ENCODE peak calls at places on chromosomes 3 and 15, in five cellular contexts. S, M, E, Z and N are unnamed samples.

GRCh38 chr3:70833510-70833835 is 521.0 kb upstream of the MDFIC2 start:
- DNase-seq in S (no peak), M (no peak), E (no peak), Z (no peak), N (no peak)

GRCh38 chr3:153633407-153633806 is 471.4 kb downstream of the RAP2B start:
- DNase-seq in S (no peak), M (no peak), E (no peak), Z (no peak), N (no peak)

GRCh38 chr15:70526221-70526973 is 237.0 kb downstream of the UACA start:
- DNase-seq in S (peak; percentile 56), M (no peak), E (peak; percentile 77), Z (no peak), N (no peak)

GRCh38 chr3:132038198-132038825 is 3.5 kb upstream of the CPNE4 start:
- DNase-seq in S (peak; percentile 20), M (peak; percentile 10), E (peak; percentile 52), Z (no peak), N (no peak)

GRCh38 chr3:194380300-194380699 is 10.8 kb upstream of the LRRC15 start:
- DNase-seq in S (no peak), M (no peak), E (no peak), Z (no peak), N (no peak)

GRCh38 chr3:101122678-101123077 is 129.5 kb upstream of the ABI3BP start:
- DNase-seq in S (no peak), M (no peak), E (no peak), Z (no peak), N (no peak)

GRCh38 chr3:79361748-79362378 is 405.9 kb downstream of the ROBO1 start:
- DNase-seq in S (peak; percentile 26), M (peak; percentile 31), E (peak; percentile 36), Z (no peak), N (no peak)

GRCh38 chr3:76122007-76122406 is 336.7 kb upstream of the ZNF717 start:
- DNase-seq in S (no peak), M (no peak), E (no peak), Z (no peak), N (no peak)

GRCh38 chr3:165669502-165669901 is 167.7 kb downstream of the BCHE start:
- DNase-seq in S (no peak), M (no peak), E (no peak), Z (no peak), N (no peak)

GRCh38 chr3:152508705-152509104 is 240.0 kb downstream of the MBNL1 start:
- DNase-seq in S (no peak), M (peak; percentile 7), E (no peak), Z (no peak), N (peak; percentile 40)

GRCh38 chr15:74144153-74144775 is 13.9 kb downstream of the ISLR2 start:
- DNase-seq in S (peak; percentile 39), M (peak; percentile 23), E (no peak), Z (no peak), N (peak; percentile 49)

GRCh38 chr3:68306571-68306970 is 625.8 kb downstream of the TAFA4 start:
- DNase-seq in S (peak; percentile 22), M (peak; percentile 17), E (no peak), Z (no peak), N (peak; percentile 12)

GRCh38 chr15:68584704-68585573 is 6.1 kb downstream of the CORO2B start:
- DNase-seq in S (no peak), M (no peak), E (no peak), Z (no peak), N (no peak)

GRCh38 chr15:73722425-73722824 is 30.7 kb downstream of the INSYN1 start:
- DNase-seq in S (no peak), M (no peak), E (no peak), Z (no peak), N (no peak)

GRCh38 chr3:141278196-141279073 is 46.8 kb downstream of the PXYLP1 start:
- DNase-seq in S (no peak), M (no peak), E (no peak), Z (no peak), N (no peak)

GRCh38 chr3:71202848-71203390 is 380.6 kb downstream of the FOXP1 start:
- DNase-seq in S (no peak), M (no peak), E (no peak), Z (no peak), N (no peak)

GRCh38 chr3:33879540-33879939 is 81.1 kb downstream of the PDCD6IP start:
- DNase-seq in S (no peak), M (no peak), E (no peak), Z (no peak), N (no peak)

GRCh38 chr3:1092771-1093170 is at the start of gene CNTN6:
- DNase-seq in S (no peak), M (no peak), E (peak; percentile 25), Z (no peak), N (no peak)

GRCh38 chr15:98792117-98792516 is 143.8 kb downstream of the IGF1R start:
- DNase-seq in S (no peak), M (no peak), E (no peak), Z (no peak), N (no peak)

GRCh38 chr3:59270921-59271320 is 221.1 kb upstream of the CFAP20DC start:
- DNase-seq in S (no peak), M (no peak), E (no peak), Z (no peak), N (no peak)

GRCh38 chr3:136255672-136256406 is 5.7 kb downstream of the PCCB start:
- DNase-seq in S (no peak), M (peak; percentile 97), E (no peak), Z (no peak), N (no peak)

GRCh38 chr3:9402410-9403228 is 5.2 kb downstream of the SETD5 start:
- DNase-seq in S (peak; percentile 48), M (peak; percentile 88), E (peak; percentile 44), Z (no peak), N (peak; percentile 84)

GRCh38 chr15:80105193-80105984 is 45.9 kb downstream of the ZFAND6 start:
- DNase-seq in S (no peak), M (no peak), E (no peak), Z (no peak), N (no peak)

GRCh38 chr3:189186093-189186492 is 14.3 kb downstream of the TPRG1 start:
- DNase-seq in S (no peak), M (no peak), E (no peak), Z (no peak), N (no peak)

GRCh38 chr3:146476094-146476740 is 6.9 kb upstream of the PLSCR2 start:
- DNase-seq in S (no peak), M (no peak), E (no peak), Z (no peak), N (no peak)

DNA sequence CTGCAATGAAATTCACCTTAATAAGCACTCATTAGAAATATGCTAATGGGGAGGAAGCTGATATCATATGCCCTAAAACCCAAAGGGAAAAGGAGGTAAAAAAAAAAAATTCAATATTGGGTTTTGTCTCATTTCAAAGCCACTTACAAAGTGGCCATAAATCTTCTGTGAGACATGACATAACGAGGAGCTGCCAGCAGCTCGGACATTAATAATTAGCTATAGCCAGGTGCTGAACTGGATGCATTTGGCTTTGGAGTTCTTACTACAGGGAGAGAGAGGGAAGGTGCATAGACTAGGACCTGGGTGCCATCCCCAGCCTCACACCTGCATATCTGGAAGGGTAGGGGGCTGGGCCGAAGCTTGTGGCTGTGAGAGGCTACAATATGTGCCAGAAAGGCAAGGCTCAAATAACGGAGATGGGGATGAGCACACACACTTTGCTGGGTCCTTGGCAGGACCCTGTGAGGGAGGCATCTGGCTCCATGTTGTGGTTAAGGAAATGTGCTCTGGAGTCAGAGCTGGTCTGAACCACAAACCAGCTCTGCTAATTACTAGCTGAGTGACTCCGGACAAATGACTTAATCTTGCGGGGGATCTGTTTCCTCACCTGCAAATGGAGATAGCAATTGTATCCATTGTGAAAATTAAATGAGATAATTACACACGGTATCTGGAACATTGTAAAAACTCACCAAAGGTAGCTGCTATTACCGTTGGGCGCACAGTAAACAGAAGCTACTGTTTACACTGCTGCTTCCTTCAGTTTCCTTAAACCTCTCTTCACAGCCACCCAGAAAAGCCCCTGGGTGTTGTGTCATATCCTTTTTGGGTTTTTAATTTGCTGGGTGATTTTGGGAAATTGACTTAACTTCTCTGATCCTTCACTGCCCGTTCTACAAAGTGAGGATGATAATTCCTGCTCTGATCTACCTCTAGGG is 108.0 kb downstream of the MEGF11 start:
- DNase-seq in S (no peak), M (no peak), E (peak; percentile 48), Z (no peak), N (no peak)
- TF ChIP-seq FOXM1 in S (no peak), M (no peak), E (no peak), Z (no peak), N (no peak)

GRCh38 chr15:92621972-92622533 is 33.5 kb downstream of the FAM174B start:
- DNase-seq in S (no peak), M (no peak), E (no peak), Z (no peak), N (no peak)

GRCh38 chr15:92627014-92627413 is 28.6 kb downstream of the FAM174B start:
- DNase-seq in S (no peak), M (no peak), E (no peak), Z (no peak), N (no peak)

GRCh38 chr15:92624401-92624991 is 31.1 kb downstream of the FAM174B start:
- DNase-seq in S (no peak), M (no peak), E (no peak), Z (no peak), N (no peak)

GRCh38 chr15:92623435-92623834 is 32.1 kb downstream of the FAM174B start:
- DNase-seq in S (no peak), M (no peak), E (no peak), Z (no peak), N (no peak)

GRCh38 chr15:92625297-92625980 is 30.1 kb downstream of the FAM174B start:
- DNase-seq in S (no peak), M (no peak), E (no peak), Z (peak; percentile 93), N (no peak)
- TF ChIP-seq FOXM1 in S (no peak), M (no peak), E (no peak), Z (peak; percentile 82), N (no peak)

GRCh38 chr3:110307065-110307809 is 764.4 kb upstream of the NECTIN3 start:
- DNase-seq in S (no peak), M (no peak), E (no peak), Z (no peak), N (no peak)
- TF ChIP-seq FOXM1 in S (no peak), M (no peak), E (no peak), Z (no peak), N (no peak)

DNA sequence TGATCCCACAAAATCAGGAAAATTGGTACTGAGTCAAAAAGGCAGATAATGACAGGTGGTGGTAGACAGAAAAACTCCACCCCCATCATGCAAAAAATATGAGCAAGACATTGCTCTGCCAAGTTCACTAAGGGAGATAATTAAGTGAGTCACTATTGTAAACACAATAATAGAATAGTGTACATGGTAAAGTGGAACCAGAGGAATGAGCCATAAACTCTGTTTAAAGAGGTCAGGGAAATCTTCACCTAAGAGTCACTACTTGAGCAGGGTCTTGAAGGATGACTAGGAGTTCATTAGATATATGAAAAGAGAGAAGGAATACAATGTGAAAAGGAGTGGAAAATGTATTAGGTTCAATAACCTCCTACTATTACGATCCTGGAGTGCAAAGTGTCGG is 213.4 kb upstream of the PEX5L start:
- DNase-seq in S (no peak), M (no peak), E (no peak), Z (no peak), N (no peak)
- TF ChIP-seq FOXM1 in S (no peak), M (no peak), E (no peak), Z (no peak), N (no peak)